ENCODE peak calls at places on chromosomes 13 and 19, in eight cellular contexts. T is endothelial cell of umbilical vein, O is fibroblast of lung, Z is IMR-90, D is GM23248, G is Karpas-422, A is mammary epithelial cell, N is H9. Q is an unnamed sample.

GRCh38 chr13:34352958-34353357 is 535.0 kb downstream of the RFC3 start:
- DNase-seq in N (no peak), G (no peak), Z (peak; percentile 18), A (no peak), T (no peak), D (no peak), O (peak; percentile 29), Q (no peak)

GRCh38 chr13:113804017-113804702 is 45.1 kb downstream of the TMEM255B start:
- DNase-seq in D (no peak), N (no peak), O (peak; percentile 62), T (no peak), A (no peak), G (no peak), Z (no peak), Q (no peak)

GRCh38 chr19:32336259-32337111 is 8.9 kb upstream of the ZNF507 start:
- DNase-seq in D (peak; percentile 67), T (no peak), N (no peak), A (no peak), Z (peak; percentile 59), G (no peak), O (no peak), Q (no peak)

GRCh38 chr13:92321174-92321573 is 905.4 kb upstream of the GPC6 start:
- DNase-seq in D (no peak), A (no peak), G (no peak), T (no peak), O (no peak), Z (no peak), N (no peak), Q (no peak)

GRCh38 chr19:588093-588742 is 1.5 kb upstream of the HCN2 start:
- DNase-seq in O (peak; percentile 61), N (peak; percentile 92), G (peak; percentile 90), D (peak; percentile 92), T (peak; percentile 59), A (peak; percentile 75), Z (peak; percentile 72), Q (no peak)

GRCh38 chr13:33228645-33229445 is 56.7 kb downstream of the STARD13 start:
- DNase-seq in D (peak; percentile 73), Z (peak; percentile 83), O (peak; percentile 83), A (no peak), G (peak; percentile 78), N (no peak), T (peak; percentile 71), Q (no peak)

GRCh38 chr19:3403489-3404323 is 37.3 kb downstream of the NFIC start:
- DNase-seq in A (peak; percentile 11), Z (peak; percentile 97), N (no peak), D (peak; percentile 97), G (no peak), O (peak; percentile 96), T (peak; percentile 87), Q (no peak)

GRCh38 chr13:30354481-30355404 is 47.4 kb upstream of the KATNAL1 start:
- DNase-seq in O (peak; percentile 57), G (peak; percentile 87), Z (no peak), N (no peak), D (no peak), A (no peak), T (no peak), Q (no peak)

GRCh38 chr13:62320129-62320724 is 904.6 kb upstream of the PCDH20 start:
- DNase-seq in D (peak; percentile 36), Z (peak; percentile 75), G (peak; percentile 92), N (no peak), A (peak; percentile 0), O (peak; percentile 41), T (peak; percentile 58), Q (peak; percentile 85)

GRCh38 chr13:60000081-60000480 is 163.6 kb downstream of the DIAPH3 start:
- DNase-seq in Z (peak; percentile 21), G (no peak), O (peak; percentile 28), A (no peak), N (no peak), D (no peak), T (no peak), Q (no peak)

DNA sequence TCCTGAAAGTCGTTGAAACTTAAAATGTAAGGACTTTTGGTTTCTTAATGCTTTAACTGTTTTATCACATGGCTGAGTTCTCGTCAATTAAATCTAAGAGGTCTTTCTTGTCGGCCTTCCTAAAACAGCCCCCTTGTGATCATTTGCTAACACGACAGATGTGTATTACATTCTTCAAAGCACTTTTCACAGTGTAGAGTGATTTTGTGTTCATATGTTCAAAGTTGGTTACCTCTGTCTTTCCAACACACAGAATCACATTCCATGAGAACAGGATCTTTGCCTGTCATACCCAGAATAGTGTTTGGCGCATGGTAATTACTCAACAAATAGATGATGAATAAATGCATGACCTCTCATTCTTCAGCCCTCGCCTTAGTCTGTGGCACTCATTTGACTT is 1.1 kb downstream of the GTF2F2 start:
- DNase-seq in G (peak; percentile 65), D (peak; percentile 65), N (no peak), A (peak; percentile 43), Z (peak; percentile 53), T (peak; percentile 41), O (peak; percentile 43), Q (no peak)
- H3K9ac ChIP-seq in G (peak overlapping the region; percentile 87), D (peak overlapping the region; percentile 83), N (peak overlapping the region; percentile 97), A (peak overlapping the region; percentile 98), Z (peak overlapping the region; percentile 79), T (peak overlapping the region; percentile 88), O (peak overlapping the region; percentile 89), Q (peak overlapping the region; percentile 96)

DNA sequence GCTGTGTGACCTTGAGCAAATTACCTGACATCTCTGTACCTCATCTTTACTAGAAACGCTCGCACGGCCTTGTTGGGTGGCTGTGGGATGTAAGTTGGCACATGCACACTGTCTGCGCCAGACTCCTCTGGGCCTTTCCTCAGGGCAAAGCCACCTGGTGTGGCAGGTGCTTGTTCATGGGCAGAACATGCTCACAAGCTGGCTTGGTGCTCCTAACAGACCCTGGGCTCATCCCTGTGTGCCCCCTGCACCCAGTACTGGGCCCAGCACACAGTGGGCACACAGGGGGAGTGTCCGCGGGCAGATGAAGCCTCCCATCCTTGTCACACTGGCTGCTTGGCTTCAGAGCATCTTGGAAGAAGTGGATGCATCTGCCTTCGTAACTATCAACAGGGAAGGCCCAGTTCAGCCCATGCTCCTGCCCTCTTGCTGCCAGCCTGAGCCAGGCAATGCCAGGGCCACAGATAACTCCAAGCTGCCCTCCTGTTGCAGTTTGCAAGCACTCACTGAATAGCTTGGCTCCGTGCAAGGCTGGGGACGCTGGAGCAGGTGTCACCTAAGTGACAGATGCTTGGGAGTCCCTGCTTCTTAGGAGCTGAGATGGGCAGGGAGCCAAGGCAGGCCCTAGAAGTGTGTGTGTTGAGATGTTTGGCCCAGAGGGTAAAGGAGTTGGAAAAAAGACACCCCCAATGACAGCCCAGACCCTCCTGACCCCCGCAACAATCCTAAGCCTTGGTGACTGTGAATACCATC is 123.9 kb downstream of the TUBA3C start:
- DNase-seq in A (no peak), D (no peak), N (no peak), O (no peak), Z (no peak), G (no peak), T (no peak), Q (no peak)
- H3K9me3 ChIP-seq in A (peaks cover 66% of the 10 kb centered on the region), D (no peaks in the 10 kb centered on the region), N (peaks cover 99% of the 10 kb centered on the region), O (no peaks in the 10 kb centered on the region), Z (peaks cover 71% of the 10 kb centered on the region), G (peaks cover 36% of the 10 kb centered on the region), T (peaks cover 19% of the 10 kb centered on the region), Q (no peaks in the 10 kb centered on the region)

GRCh38 chr19:2326699-2327360 is 1.6 kb downstream of the LSM7 start:
- DNase-seq in G (no peak), D (peak; percentile 20), N (no peak), O (no peak), Z (no peak), T (no peak), A (no peak), Q (no peak)
- H3K9ac ChIP-seq in G (peak overlapping the region; percentile 99), D (peak overlapping the region; percentile 92), N (no peak overlapping the region), O (no peak overlapping the region), Z (no peak overlapping the region), T (no peak overlapping the region), A (no peak overlapping the region), Q (no peak overlapping the region)

GRCh38 chr19:37565370-37565669 is 29.3 kb downstream of the ZNF571 start:
- DNase-seq in G (no peak), N (no peak), D (no peak), Z (no peak), T (no peak), O (peak; percentile 4), A (no peak), Q (no peak)
- H3K9me3 ChIP-seq in G (peaks cover 67% of the 10 kb centered on the region), N (peaks cover 86% of the 10 kb centered on the region), D (peaks cover 59% of the 10 kb centered on the region), Z (peaks cover 67% of the 10 kb centered on the region), T (peaks cover 24% of the 10 kb centered on the region), O (no peaks in the 10 kb centered on the region), A (peaks cover 52% of the 10 kb centered on the region), Q (peaks cover 13% of the 10 kb centered on the region)

GRCh38 chr19:48398329-48399235 is 5.1 kb downstream of the GRIN2D start:
- DNase-seq in D (peak; percentile 93), G (peak; percentile 64), A (peak; percentile 42), N (peak; percentile 97), O (peak; percentile 85), T (peak; percentile 74), Z (peak; percentile 41), Q (no peak)

GRCh38 chr19:48397636-48398328 is 4.3 kb downstream of the GRIN2D start:
- DNase-seq in N (no peak), O (no peak), T (no peak), A (no peak), D (peak; percentile 45), G (no peak), Z (no peak), Q (no peak)

GRCh38 chr19:48396010-48396870 is 2.8 kb downstream of the GRIN2D start:
- DNase-seq in Z (no peak), T (no peak), O (no peak), N (no peak), D (no peak), G (no peak), A (no peak), Q (no peak)

GRCh38 chr19:48396871-48397176 is 3.4 kb downstream of the GRIN2D start:
- DNase-seq in Z (no peak), D (no peak), G (no peak), O (no peak), N (no peak), T (no peak), A (no peak), Q (no peak)

GRCh38 chr19:48397263-48397635 is 3.8 kb downstream of the GRIN2D start:
- DNase-seq in A (no peak), D (no peak), T (no peak), Z (no peak), N (no peak), O (no peak), G (no peak), Q (no peak)
- H3K9ac ChIP-seq in A (no peak overlapping the region), D (peak overlapping the region; percentile 99), T (no peak overlapping the region), Z (no peak overlapping the region), N (no peak overlapping the region), O (no peak overlapping the region), G (no peak overlapping the region), Q (no peak overlapping the region)

DNA sequence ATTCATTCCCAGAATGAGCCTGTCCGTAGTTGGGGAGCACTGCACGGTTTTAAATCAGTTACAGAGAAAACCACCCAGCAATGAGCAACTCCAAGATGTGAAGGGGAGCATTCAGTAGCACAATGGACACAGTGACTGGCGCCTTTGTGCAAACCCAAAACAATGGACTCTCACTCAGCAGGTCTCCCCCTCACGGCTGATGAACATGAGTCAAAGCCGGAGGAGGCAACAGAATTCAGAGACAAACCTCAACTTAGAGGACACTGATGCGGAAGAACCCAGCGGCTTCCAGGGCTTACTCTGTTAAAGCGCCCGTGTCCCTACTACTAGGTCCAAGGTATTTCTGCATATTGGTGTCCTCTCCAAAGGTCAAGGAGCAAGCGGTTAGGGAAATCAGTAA is 17.7 kb downstream of the PLEKHF1 start:
- DNase-seq in D (peak; percentile 49), O (peak; percentile 69), G (no peak), Z (no peak), T (no peak), N (no peak), A (peak; percentile 49), Q (no peak)
- H3K9me3 ChIP-seq in D (no peaks in the 10 kb centered on the region), O (no peaks in the 10 kb centered on the region), G (no peaks in the 10 kb centered on the region), Z (no peaks in the 10 kb centered on the region), T (no peaks in the 10 kb centered on the region), N (no peaks in the 10 kb centered on the region), A (no peaks in the 10 kb centered on the region), Q (no peaks in the 10 kb centered on the region)

GRCh38 chr13:101317986-101318523 is 98.3 kb downstream of the NALCN start:
- DNase-seq in O (no peak), A (no peak), N (no peak), D (no peak), T (no peak), Z (no peak), G (no peak), Q (no peak)
- H3K9ac ChIP-seq in O (no peak overlapping the region), A (no peak overlapping the region), N (no peak overlapping the region), D (no peak overlapping the region), T (no peak overlapping the region), Z (no peak overlapping the region), G (no peak overlapping the region), Q (no peak overlapping the region)